ENCODE peak calls at places on chromosome 7, in five cellular contexts. T, L, G, N and J are unnamed samples.
A peak's percentile ranks its signal among the peaks of the same experiment; 100 is the strongest.

GRCh38 chr7:140497241-140497769 is 18.0 kb upstream of the MKRN1 start:
- DNase-seq in T (no peak), L (no peak), G (no peak), N (no peak), J (no peak)

GRCh38 chr7:594920-595620 is 75.4 kb upstream of the PDGFA start:
- DNase-seq in L (no peak), N (no peak), G (no peak), T (no peak), J (no peak)

GRCh38 chr7:98836811-98837631 is 32.8 kb downstream of the TMEM130 start:
- DNase-seq in L (peak; percentile 25), G (peak; percentile 4), T (no peak), N (peak; percentile 58), J (no peak)

GRCh38 chr7:96719164-96719563 is 9.5 kb upstream of the SEM1 start:
- DNase-seq in N (no peak), T (no peak), G (no peak), L (no peak), J (no peak)

GRCh38 chr7:140707132-140707531 is 10.6 kb downstream of the NDUFB2 start:
- DNase-seq in T (no peak), L (no peak), G (no peak), N (no peak), J (no peak)

GRCh38 chr7:77794000-77794399 is 4.2 kb downstream of the TMEM60 start:
- DNase-seq in L (no peak), G (no peak), N (no peak), T (no peak), J (no peak)

GRCh38 chr7:82230826-82231581 is 212.6 kb downstream of the CACNA2D1 start:
- DNase-seq in G (no peak), N (no peak), L (no peak), T (no peak), J (no peak)

GRCh38 chr7:102288285-102288930 is 1.7 kb downstream of the SH2B2 start:
- DNase-seq in G (no peak), T (no peak), L (no peak), N (peak; percentile 70), J (no peak)

GRCh38 chr7:19107392-19108147 is 9.9 kb downstream of the TWIST1 start:
- DNase-seq in N (no peak), L (peak; percentile 18), T (no peak), G (peak; percentile 43), J (no peak)

GRCh38 chr7:42192072-42192471 is 44.9 kb downstream of the GLI3 start:
- DNase-seq in N (no peak), G (no peak), T (no peak), L (no peak), J (no peak)

GRCh38 chr7:236967-237366 is 44.6 kb downstream of the FAM20C start:
- DNase-seq in T (no peak), G (no peak), L (no peak), N (no peak), J (no peak)

GRCh38 chr7:38335123-38335489 is 61.7 kb upstream of the TARP start:
- DNase-seq in L (no peak), T (no peak), G (no peak), N (no peak), J (no peak)

GRCh38 chr7:91565499-91566331 is 301.5 kb downstream of the FZD1 start:
- DNase-seq in T (peak; percentile 15), G (peak; percentile 38), N (no peak), L (no peak), J (no peak)

GRCh38 chr7:147483634-147484292 is 1106.8 kb upstream of the C7orf33 start:
- DNase-seq in G (no peak), T (no peak), N (no peak), L (no peak), J (no peak)

GRCh38 chr7:40493609-40494041 is 358.8 kb downstream of the SUGCT start:
- DNase-seq in G (no peak), L (no peak), N (no peak), T (no peak), J (peak; percentile 92)

GRCh38 chr7:111919690-111920179 is 286.5 kb downstream of the DOCK4 start:
- DNase-seq in T (no peak), G (no peak), N (no peak), L (no peak), J (peak; percentile 23)

GRCh38 chr7:52705768-52706167 is 329.7 kb upstream of the POM121L12 start:
- DNase-seq in T (no peak), G (no peak), L (no peak), N (no peak), J (no peak)

GRCh38 chr7:55387062-55387965 is 22.2 kb downstream of the LANCL2 start:
- DNase-seq in T (no peak), L (no peak), G (no peak), N (peak; percentile 70), J (no peak)

GRCh38 chr7:104627516-104627915 is 299.1 kb downstream of the LHFPL3 start:
- DNase-seq in L (no peak), G (peak; percentile 5), N (peak; percentile 4), T (no peak), J (no peak)

GRCh38 chr7:32221756-32222155 is 151.5 kb upstream of the PDE1C start:
- DNase-seq in N (no peak), G (no peak), L (no peak), T (no peak), J (no peak)

GRCh38 chr7:26843696-26844095 is 20.7 kb downstream of the SKAP2 start:
- DNase-seq in N (peak; percentile 11), T (no peak), L (no peak), G (no peak), J (no peak)

GRCh38 chr7:22666732-22667131 is 60.3 kb upstream of the IL6 start:
- DNase-seq in L (no peak), N (no peak), T (no peak), G (peak; percentile 45), J (peak; percentile 45)

DNA sequence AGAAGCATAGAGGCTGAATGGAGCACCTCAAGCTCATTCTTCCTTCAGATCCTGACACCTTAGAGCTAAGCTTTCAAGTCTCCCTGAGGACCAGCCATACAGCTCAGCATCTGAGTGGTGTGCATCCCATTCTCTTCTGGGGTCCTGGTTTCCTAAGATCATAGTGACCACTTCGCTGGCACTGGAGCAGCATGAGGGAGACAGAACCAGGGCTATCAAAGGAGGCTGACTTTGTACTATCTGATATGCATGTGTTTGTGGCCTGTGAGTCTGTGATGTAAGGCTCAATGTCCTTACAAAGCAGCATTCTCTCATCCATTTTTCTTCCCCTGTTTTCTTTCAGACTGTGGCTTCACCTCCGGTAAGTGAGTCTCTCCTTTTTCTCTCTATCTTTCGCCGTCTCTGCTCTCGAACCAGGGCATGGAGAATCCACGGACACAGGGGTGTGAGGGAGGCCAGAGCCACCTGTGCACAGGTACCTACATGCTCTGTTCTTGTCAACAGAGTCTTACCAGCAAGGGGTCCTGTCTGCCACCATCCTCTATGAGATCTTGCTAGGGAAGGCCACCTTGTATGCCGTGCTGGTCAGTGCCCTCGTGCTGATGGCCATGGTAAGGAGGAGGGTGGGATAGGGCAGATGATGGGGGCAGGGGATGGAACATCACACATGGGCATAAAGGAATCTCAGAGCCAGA is 31.0 kb downstream of the PRSS2 start:
- DNase-seq in G (no peak), T (no peak), L (no peak), N (no peak), J (no peak)
- H3K4me3 ChIP-seq in G (no peak overlapping the region), T (no peak overlapping the region), L (no peak overlapping the region), N (no peak overlapping the region), J (no peak overlapping the region)

DNA sequence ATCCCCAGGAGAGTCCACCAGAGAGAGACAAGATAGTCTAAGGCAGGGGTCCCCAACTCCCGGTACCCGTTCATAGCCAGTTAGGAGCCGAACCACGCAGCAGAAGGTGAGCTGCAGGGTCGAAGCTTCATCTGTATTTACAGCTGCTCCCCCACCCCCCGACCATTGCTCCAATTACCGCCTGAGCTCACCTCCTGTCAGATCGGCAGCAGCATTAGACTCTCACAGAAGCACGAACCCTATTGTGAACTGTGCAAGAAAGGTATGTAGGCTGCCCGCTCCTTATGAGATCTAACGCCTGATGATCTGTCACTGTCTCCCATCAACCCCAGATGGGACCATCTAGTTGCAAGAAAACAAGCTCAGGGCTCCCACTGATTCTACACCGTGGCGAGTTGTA is 14.6 kb upstream of the AZGP1 start:
- DNase-seq in G (no peak), N (no peak), L (no peak), T (no peak), J (no peak)
- H3K4me3 ChIP-seq in G (no peak overlapping the region), N (no peak overlapping the region), L (no peak overlapping the region), T (no peak overlapping the region), J (peak overlapping the region; percentile 18)

DNA sequence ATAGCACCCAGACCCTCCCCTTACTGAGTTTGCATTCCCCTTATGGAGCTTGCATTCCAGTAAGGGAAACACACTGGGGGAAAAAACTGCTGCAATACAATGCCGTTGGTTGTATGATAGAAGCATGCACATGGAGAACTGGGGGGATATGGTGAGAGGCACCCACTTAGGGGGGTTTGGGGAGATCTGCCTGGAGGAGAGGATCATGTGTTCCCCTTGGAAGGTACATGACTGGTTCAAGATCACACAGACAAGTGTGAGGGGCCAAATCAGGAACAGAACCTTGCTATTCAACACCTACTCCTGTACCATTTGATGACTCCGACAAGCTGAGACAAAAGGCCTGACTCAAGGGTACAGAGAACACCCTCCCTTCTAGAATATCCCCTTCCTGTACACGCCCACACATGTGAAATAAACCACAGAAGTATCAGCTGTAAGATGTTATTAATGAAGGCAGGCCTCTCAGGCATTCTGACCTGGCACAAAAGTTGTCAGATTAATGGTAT is 122.1 kb downstream of the NPY start:
- DNase-seq in T (no peak), G (no peak), L (no peak), N (no peak), J (no peak)
- H3K4me3 ChIP-seq in T (no peak overlapping the region), G (no peak overlapping the region), L (no peak overlapping the region), N (no peak overlapping the region), J (no peak overlapping the region)

DNA sequence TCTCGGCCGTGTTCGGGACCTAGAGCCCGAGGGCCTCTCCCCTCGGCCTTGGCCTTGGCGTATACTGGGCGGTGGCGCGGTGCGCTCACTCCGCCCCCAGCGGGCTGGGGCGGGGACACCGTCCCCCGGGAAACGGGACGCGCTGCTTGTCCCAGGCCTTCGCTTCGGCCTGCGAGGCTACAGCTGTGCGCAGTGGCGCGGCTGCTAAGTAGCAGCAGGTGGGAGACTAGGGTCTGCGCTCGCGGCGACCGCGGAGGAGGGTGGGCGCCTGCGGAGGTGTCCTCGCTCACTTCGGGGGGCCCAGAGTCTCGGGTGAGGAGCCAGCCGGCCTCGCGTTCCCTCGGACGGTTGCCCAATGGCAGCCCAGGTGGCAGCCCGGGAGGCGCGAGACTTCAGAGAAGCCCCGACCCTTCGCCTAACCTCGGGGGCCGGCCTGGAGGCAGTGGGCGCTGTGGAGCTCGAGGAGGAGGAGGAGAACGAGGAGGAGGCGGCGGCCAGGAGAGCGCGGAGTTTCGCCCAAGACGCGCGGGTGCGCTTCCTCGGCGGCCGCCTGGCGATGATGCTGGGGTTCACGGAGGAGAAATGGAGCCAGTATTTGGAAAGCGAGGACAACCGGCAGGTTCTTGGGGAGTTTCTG is at the start of gene DNAH11:
- DNase-seq in G (peak; percentile 32), N (no peak), L (peak; percentile 42), T (no peak), J (no peak)
- H3K4me3 ChIP-seq in G (peak within 1 kb of the TSS; percentile 45), N (no peak within 1 kb of the TSS), L (peak within 1 kb of the TSS; percentile 52), T (peak within 1 kb of the TSS; percentile 17), J (peak within 1 kb of the TSS; percentile 44)